ENCODE peak calls at places on chromosomes 1 and 21, in five cellular contexts. R is lower lobe of right lung; V is activated CD4-positive, alpha-beta memory T cell treated with anti-CD3 and anti-CD28 coated beads, Interleukin-2, amount 10 ng/mL, durations not matched to agents 7 days and 5 days; H is CD4-positive, alpha-beta memory T cell; B is HEK293T. N is an unnamed sample.

GRCh38 chr1:27356628-27357280 is 10.0 kb downstream of the MAP3K6 start:
- DNase-seq in R (peak; percentile 57), H (peak; percentile 76), B (no peak), V (peak; percentile 46), N (no peak)

GRCh38 chr1:76109404-76109803 is 34.9 kb downstream of the ST6GALNAC3 start:
- DNase-seq in V (no peak), H (no peak), R (no peak), B (no peak), N (no peak)

GRCh38 chr1:227666286-227666685 is 68.8 kb downstream of the JMJD4 start:
- DNase-seq in R (no peak), H (no peak), B (no peak), V (no peak), N (no peak)

GRCh38 chr1:227945891-227946623 is 1.7 kb downstream of the WNT9A start:
- DNase-seq in H (peak; percentile 39), V (peak; percentile 15), B (no peak), R (peak; percentile 84), N (peak; percentile 74)

GRCh38 chr1:234231061-234231892 is 142.0 kb upstream of the COA6 start:
- DNase-seq in H (no peak), V (no peak), B (peak; percentile 33), R (no peak), N (no peak)

GRCh38 chr1:8203056-8203455 is 114.9 kb upstream of the SLC45A1 start:
- DNase-seq in H (no peak), R (no peak), V (no peak), B (no peak), N (no peak)

GRCh38 chr1:168273575-168273974 is 7.1 kb upstream of the TBX19 start:
- DNase-seq in R (no peak), V (no peak), H (no peak), B (no peak), N (no peak)

GRCh38 chr1:113389953-113390834 is at the start of gene MAGI3:
- DNase-seq in V (peak; percentile 98), H (peak; percentile 94), B (peak; percentile 94), R (peak; percentile 96), N (peak; percentile 97)

GRCh38 chr1:153775432-153776311 is 465 bp downstream of the SLC27A3 start:
- DNase-seq in B (peak; percentile 67), V (peak; percentile 75), R (peak; percentile 89), H (peak; percentile 69), N (peak; percentile 88)

GRCh38 chr1:43870306-43870705 is 63.3 kb upstream of the ARTN start:
- DNase-seq in V (no peak), H (no peak), B (no peak), R (no peak), N (no peak)

GRCh38 chr1:171984850-171985485 is 143.7 kb downstream of the DNM3 start:
- DNase-seq in B (peak; percentile 45), R (no peak), H (no peak), V (no peak), N (no peak)

GRCh38 chr1:159800177-159800935 is 1.8 kb upstream of the FCRL6 start:
- DNase-seq in H (no peak), V (peak; percentile 44), B (no peak), R (no peak), N (no peak)

GRCh38 chr1:194600716-194601115 is 1414.3 kb upstream of the B3GALT2 start:
- DNase-seq in R (no peak), V (no peak), H (no peak), B (no peak), N (no peak)

GRCh38 chr1:198776602-198777029 is 137.8 kb downstream of the PTPRC start:
- DNase-seq in V (no peak), R (peak; percentile 80), B (no peak), H (no peak), N (peak; percentile 75)

GRCh38 chr1:74681001-74681400 is 7.4 kb upstream of the ERICH3 start:
- DNase-seq in B (no peak), V (no peak), R (no peak), H (no peak), N (no peak)

GRCh38 chr21:45469273-45470086 is 64.5 kb downstream of the COL18A1 start:
- DNase-seq in V (no peak), R (no peak), B (no peak), H (no peak), N (peak; percentile 53)

GRCh38 chr1:67166196-67166595 is at the start of gene IL23R:
- DNase-seq in V (peak; percentile 57), H (peak; percentile 79), B (no peak), R (no peak), N (no peak)

GRCh38 chr1:184255560-184255959 is 131.3 kb upstream of the C1orf21 start:
- DNase-seq in R (no peak), H (no peak), B (no peak), V (no peak), N (no peak)

GRCh38 chr1:185570962-185571361 is 163.2 kb upstream of the HMCN1 start:
- DNase-seq in B (no peak), V (no peak), H (no peak), R (no peak), N (no peak)

GRCh38 chr1:91711504-91712247 is 174.3 kb downstream of the TGFBR3 start:
- DNase-seq in H (no peak), V (no peak), R (no peak), B (no peak), N (no peak)

GRCh38 chr1:248243204-248243603 is 12.0 kb downstream of the OR2M4 start:
- DNase-seq in H (no peak), B (peak; percentile 43), V (peak; percentile 26), R (peak; percentile 47), N (peak; percentile 13)

GRCh38 chr1:94602312-94602711 is 60.8 kb upstream of the F3 start:
- DNase-seq in V (peak; percentile 56), B (no peak), H (no peak), R (peak; percentile 52), N (no peak)

GRCh38 chr1:10906866-10907519 is 105.5 kb upstream of the TARDBP start:
- DNase-seq in R (no peak), H (no peak), B (no peak), V (no peak), N (peak; percentile 57)

GRCh38 chr1:18200918-18201317 is 93.3 kb downstream of the IGSF21 start:
- DNase-seq in V (no peak), H (no peak), B (no peak), R (no peak), N (no peak)

GRCh38 chr1:65670518-65670917 is 122.2 kb upstream of the PDE4B start:
- DNase-seq in B (no peak), V (no peak), H (no peak), R (no peak), N (no peak)

GRCh38 chr1:201142011-201142853 is 12.0 kb downstream of the TMEM9 start:
- DNase-seq in R (no peak), V (no peak), H (no peak), B (no peak), N (peak; percentile 80)

GRCh38 chr1:34266127-34266951 is 89.6 kb downstream of the C1orf94 start:
- DNase-seq in V (no peak), B (no peak), R (no peak), H (no peak), N (no peak)

GRCh38 chr1:179883739-179884138 is 1.7 kb downstream of the TOR1AIP1 start:
- DNase-seq in V (peak; percentile 72), R (no peak), B (peak; percentile 20), H (peak; percentile 94), N (no peak)

GRCh38 chr1:3564921-3565831 is 46.1 kb downstream of the MEGF6 start:
- DNase-seq in R (no peak), V (peak; percentile 24), H (no peak), B (peak; percentile 79), N (no peak)

GRCh38 chr1:154407866-154408777 is 3.0 kb downstream of the IL6R start:
- DNase-seq in H (no peak), B (no peak), V (no peak), R (peak; percentile 40), N (no peak)

GRCh38 chr1:27560271-27561125 is 43.4 kb downstream of the AHDC1 start:
- DNase-seq in B (no peak), H (peak; percentile 21), V (no peak), R (no peak), N (no peak)

N was measured in Right ventricle myocardium inferior.